ENCODE peak calls at places on chromosome 10, in nine cellular contexts. C, X, V, H, O, T, W, U and E are unnamed samples.

GRCh38 chr10:86684305-86684704 is 16.0 kb downstream of the LDB3 start:
- DNase-seq in C (no peak), X (no peak), V (no peak), H (peak), O (peak), T (peak), W (no peak), U (no peak), E (no peak)

GRCh38 chr10:29598861-29599311 is 35.9 kb downstream of the SVIL start:
- DNase-seq in C (peak), X (no peak), V (no peak), H (no peak), O (peak), T (peak), W (peak), U (no peak), E (peak)

GRCh38 chr10:5142199-5142598 is 42.8 kb downstream of the AKR1C8 start:
- DNase-seq in C (no peak), X (no peak), V (no peak), H (no peak), O (no peak), T (no peak), W (no peak), U (no peak), E (no peak)

GRCh38 chr10:31126593-31126992 is 94.9 kb upstream of the ZNF438 start:
- DNase-seq in C (no peak), X (no peak), V (no peak), H (no peak), O (peak), T (no peak), W (no peak), U (no peak), E (no peak)

GRCh38 chr10:131195552-131196159 is 115.9 kb downstream of the TCERG1L start:
- DNase-seq in C (no peak), X (no peak), V (no peak), H (no peak), O (no peak), T (no peak), W (no peak), U (no peak), E (no peak)

GRCh38 chr10:28375399-28376354 is 72.8 kb upstream of the MPP7 start:
- DNase-seq in C (peak), X (no peak), V (no peak), H (no peak), O (peak), T (peak), W (peak), U (peak), E (peak)

GRCh38 chr10:60114765-60115586 is 208.6 kb upstream of the CCDC6 start:
- DNase-seq in C (peak), X (peak), V (no peak), H (no peak), O (peak), T (peak), W (peak), U (peak), E (peak)

GRCh38 chr10:70901276-70901878 is 13.0 kb upstream of the PCBD1 start:
- DNase-seq in C (no peak), X (no peak), V (no peak), H (no peak), O (no peak), T (no peak), W (no peak), U (no peak), E (no peak)

GRCh38 chr10:97234403-97234802 is 48.6 kb upstream of the SLIT1 start:
- DNase-seq in C (peak), X (peak), V (no peak), H (no peak), O (peak), T (peak), W (peak), U (no peak), E (peak)

GRCh38 chr10:133127291-133128125 is 32.5 kb upstream of the KNDC1 start:
- DNase-seq in C (no peak), X (peak), V (no peak), H (peak), O (no peak), T (no peak), W (no peak), U (no peak), E (no peak)

GRCh38 chr10:132716691-132717490 is 69.1 kb downstream of the NKX6-2 start:
- DNase-seq in C (no peak), X (no peak), V (no peak), H (peak), O (no peak), T (no peak), W (no peak), U (no peak), E (no peak)

GRCh38 chr10:43585046-43585445 is 10.6 kb upstream of the ZNF239 start:
- DNase-seq in C (no peak), X (no peak), V (no peak), H (no peak), O (peak), T (no peak), W (no peak), U (no peak), E (no peak)

GRCh38 chr10:93813507-93814465 is 56.0 kb downstream of the LGI1 start:
- DNase-seq in C (peak), X (peak), V (peak), H (peak), O (peak), T (peak), W (peak), U (no peak), E (peak)

GRCh38 chr10:70513848-70514309 is 35.3 kb downstream of the PALD1 start:
- DNase-seq in C (no peak), X (peak), V (no peak), H (no peak), O (no peak), T (no peak), W (no peak), U (no peak), E (no peak)

GRCh38 chr10:70851597-70852475 is 36.1 kb downstream of the SGPL1 start:
- DNase-seq in C (no peak), X (no peak), V (no peak), H (no peak), O (no peak), T (no peak), W (no peak), U (no peak), E (no peak)

GRCh38 chr10:3419719-3420495 is 247.3 kb upstream of the PITRM1 start:
- DNase-seq in C (no peak), X (no peak), V (no peak), H (no peak), O (no peak), T (no peak), W (no peak), U (no peak), E (no peak)

GRCh38 chr10:78945838-78946237 is 122.9 kb upstream of the ZMIZ1 start:
- DNase-seq in C (no peak), X (no peak), V (no peak), H (no peak), O (no peak), T (no peak), W (no peak), U (no peak), E (no peak)

GRCh38 chr10:74400186-74400585 is 249.2 kb downstream of the ADK start:
- DNase-seq in C (no peak), X (no peak), V (no peak), H (no peak), O (no peak), T (no peak), W (no peak), U (no peak), E (no peak)

GRCh38 chr10:80207768-80208385 is 2.5 kb upstream of the ANXA11 start:
- DNase-seq in C (no peak), X (no peak), V (no peak), H (no peak), O (no peak), T (no peak), W (no peak), U (no peak), E (no peak)

GRCh38 chr10:88389456-88389855 is 193.7 kb downstream of the RNLS start:
- DNase-seq in C (peak), X (peak), V (no peak), H (no peak), O (peak), T (peak), W (no peak), U (no peak), E (peak)

GRCh38 chr10:3728563-3728962 is 56.4 kb downstream of the KLF6 start:
- DNase-seq in C (no peak), X (no peak), V (no peak), H (no peak), O (no peak), T (no peak), W (no peak), U (no peak), E (no peak)

GRCh38 chr10:80472234-80473095 is 18.4 kb downstream of the TSPAN14 start:
- DNase-seq in C (peak), X (peak), V (no peak), H (no peak), O (peak), T (peak), W (peak), U (no peak), E (peak)

GRCh38 chr10:15789793-15790525 is 70.2 kb upstream of the ITGA8 start:
- DNase-seq in C (peak), X (no peak), V (no peak), H (no peak), O (peak), T (peak), W (peak), U (peak), E (peak)

GRCh38 chr10:13950543-13950939 is 363.8 kb downstream of the PRPF18 start:
- DNase-seq in C (no peak), X (no peak), V (no peak), H (no peak), O (no peak), T (no peak), W (no peak), U (no peak), E (no peak)

GRCh38 chr10:69406302-69406811 is 10.4 kb downstream of the TACR2 start:
- DNase-seq in C (no peak), X (no peak), V (no peak), H (no peak), O (no peak), T (no peak), W (no peak), U (no peak), E (peak)

GRCh38 chr10:116753759-116754158 is 11.4 kb upstream of the HSPA12A start:
- DNase-seq in C (no peak), X (no peak), V (no peak), H (no peak), O (peak), T (no peak), W (no peak), U (no peak), E (peak)

GRCh38 chr10:97117372-97117771 is 68.4 kb downstream of the SLIT1 start:
- DNase-seq in C (no peak), X (no peak), V (no peak), H (no peak), O (no peak), T (peak), W (no peak), U (no peak), E (peak)

GRCh38 chr10:11262210-11263038 is 244.8 kb downstream of the CELF2 start:
- DNase-seq in C (no peak), X (no peak), V (no peak), H (no peak), O (no peak), T (no peak), W (no peak), U (no peak), E (no peak)

GRCh38 chr10:114715171-114715670 is 57.1 kb upstream of the ABLIM1 start:
- DNase-seq in C (peak), X (no peak), V (no peak), H (no peak), O (peak), T (peak), W (peak), U (no peak), E (no peak)

GRCh38 chr10:22823109-22823508 is 104.7 kb upstream of the ARMC3 start:
- DNase-seq in C (peak), X (no peak), V (no peak), H (no peak), O (peak), T (peak), W (peak), U (no peak), E (peak)

GRCh38 chr10:117264776-117265175 is 23.9 kb downstream of the SLC18A2 start:
- DNase-seq in C (no peak), X (no peak), V (no peak), H (no peak), O (no peak), T (no peak), W (no peak), U (no peak), E (no peak)

GRCh38 chr10:69644658-69645295 is 14.7 kb downstream of the FAM241B start:
- DNase-seq in C (peak), X (no peak), V (peak), H (peak), O (peak), T (peak), W (peak), U (no peak), E (peak)

GRCh38 chr10:14674376-14675050 is 100.2 kb downstream of the FAM107B start:
- DNase-seq in C (no peak), X (no peak), V (no peak), H (no peak), O (no peak), T (no peak), W (no peak), U (no peak), E (no peak)

GRCh38 chr10:62992145-62992721 is 140.9 kb upstream of the NRBF2 start:
- DNase-seq in C (peak), X (peak), V (no peak), H (no peak), O (peak), T (peak), W (peak), U (no peak), E (peak)

GRCh38 chr10:124197301-124198148 is 104.1 kb upstream of the CHST15 start:
- DNase-seq in C (no peak), X (no peak), V (no peak), H (no peak), O (no peak), T (no peak), W (no peak), U (no peak), E (no peak)

GRCh38 chr10:104104418-104104817 is 17.6 kb upstream of the SFR1 start:
- DNase-seq in C (no peak), X (no peak), V (no peak), H (no peak), O (no peak), T (no peak), W (no peak), U (no peak), E (no peak)

GRCh38 chr10:57849726-57850357 is 417.9 kb downstream of the IPMK start:
- DNase-seq in C (peak), X (no peak), V (no peak), H (no peak), O (peak), T (peak), W (no peak), U (no peak), E (peak)
- TF ChIP-seq CTCF in C (peak), X (no peak), V (no peak), H (no peak), O (peak), T (no peak), W (no peak), U (no peak), E (peak)

DNA sequence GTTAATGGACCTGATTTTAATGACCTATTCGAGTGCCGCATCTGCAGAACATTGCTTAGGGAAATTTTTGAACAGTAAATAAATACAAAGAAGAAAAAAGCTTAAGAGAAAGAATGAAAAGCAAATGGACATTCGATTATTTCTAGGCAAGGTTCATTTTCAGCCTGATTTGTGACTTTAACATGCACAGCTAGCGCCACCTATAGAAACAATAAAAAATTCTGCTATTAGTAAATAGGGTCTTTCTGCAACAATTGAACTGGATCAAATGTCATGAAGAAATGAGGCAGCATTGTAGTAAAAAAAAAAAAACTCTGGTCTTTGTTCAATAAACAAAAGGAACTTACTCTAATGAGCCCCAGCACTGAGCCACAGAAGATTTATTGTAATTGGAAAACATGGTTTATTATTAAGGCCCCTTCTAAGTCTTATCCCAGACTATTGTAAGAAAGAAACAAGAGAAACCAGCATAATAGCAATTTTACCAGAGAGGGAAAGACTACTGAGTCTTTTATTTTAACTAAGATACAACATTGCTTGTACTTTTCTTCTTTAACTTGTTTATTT is 41.4 kb upstream of the GHITM start:
- DNase-seq in C (peak), X (no peak), V (no peak), H (no peak), O (peak), T (peak), W (no peak), U (no peak), E (peak)
- TF ChIP-seq CTCF in C (peak), X (peak), V (peak), H (peak), O (peak), T (peak), W (peak), U (peak), E (peak)

GRCh38 chr10:118838364-118838763 is 83.6 kb upstream of the CACUL1 start:
- DNase-seq in C (no peak), X (no peak), V (no peak), H (no peak), O (no peak), T (no peak), W (no peak), U (no peak), E (peak)

GRCh38 chr10:118840071-118840775 is 85.5 kb upstream of the CACUL1 start:
- DNase-seq in C (no peak), X (no peak), V (no peak), H (no peak), O (no peak), T (no peak), W (no peak), U (no peak), E (peak)

GRCh38 chr10:118839348-118839747 is 84.6 kb upstream of the CACUL1 start:
- DNase-seq in C (no peak), X (no peak), V (no peak), H (no peak), O (no peak), T (no peak), W (no peak), U (no peak), E (no peak)

GRCh38 chr10:118832242-118832651 is 77.5 kb upstream of the CACUL1 start:
- DNase-seq in C (no peak), X (no peak), V (no peak), H (peak), O (peak), T (peak), W (no peak), U (no peak), E (no peak)

GRCh38 chr10:118835682-118836326 is 81.0 kb upstream of the CACUL1 start:
- DNase-seq in C (no peak), X (no peak), V (no peak), H (no peak), O (no peak), T (no peak), W (peak), U (no peak), E (peak)
- TF ChIP-seq CTCF in C (no peak), X (no peak), V (no peak), H (no peak), O (no peak), T (no peak), W (no peak), U (no peak), E (peak)

DNA sequence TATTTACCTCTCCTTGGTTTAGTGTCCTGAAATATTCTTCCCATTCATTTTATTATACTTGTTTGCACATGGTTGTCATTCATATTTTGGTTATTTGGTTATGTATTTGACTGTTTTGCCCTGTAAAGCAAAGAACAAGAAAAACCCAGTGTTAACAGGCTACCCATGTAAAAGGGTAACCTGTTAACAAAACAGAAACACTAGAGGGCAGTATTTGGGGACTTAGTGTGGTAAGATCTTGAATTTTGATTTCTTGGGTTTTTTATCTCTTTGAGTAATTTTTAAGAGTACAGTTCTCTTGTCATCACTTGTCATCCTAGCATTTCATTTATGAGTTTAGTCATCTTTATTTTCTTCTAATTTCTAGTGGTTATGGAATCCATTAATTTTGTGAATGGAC is 51.3 kb downstream of the POLL start:
- DNase-seq in C (no peak), X (peak), V (no peak), H (no peak), O (peak), T (peak), W (no peak), U (no peak), E (peak)
- TF ChIP-seq CTCF in C (peak), X (peak), V (peak), H (peak), O (peak), T (no peak), W (peak), U (no peak), E (peak)

GRCh38 chr10:95196053-95196452 is 2.0 kb downstream of the ACSM6 start:
- DNase-seq in C (no peak), X (no peak), V (no peak), H (no peak), O (peak), T (no peak), W (peak), U (no peak), E (no peak)

GRCh38 chr10:95201736-95202135 is 7.7 kb downstream of the ACSM6 start:
- DNase-seq in C (no peak), X (no peak), V (no peak), H (no peak), O (peak), T (peak), W (peak), U (no peak), E (peak)
- TF ChIP-seq CTCF in C (peak), X (no peak), V (no peak), H (no peak), O (peak), T (peak), W (peak), U (peak), E (peak)

GRCh38 chr10:122461729-122462532 is 578 bp downstream of the HTRA1 start:
- DNase-seq in C (no peak), X (no peak), V (no peak), H (peak), O (no peak), T (no peak), W (no peak), U (no peak), E (no peak)
- TF ChIP-seq CTCF in C (no peak), X (no peak), V (no peak), H (no peak), O (no peak), T (no peak), W (no peak), U (no peak), E (no peak)

GRCh38 chr10:21649441-21649872 is 115.4 kb downstream of the MLLT10 start:
- DNase-seq in C (peak), X (no peak), V (no peak), H (no peak), O (no peak), T (no peak), W (no peak), U (no peak), E (peak)

GRCh38 chr10:21655687-21656086 is 121.7 kb downstream of the MLLT10 start:
- DNase-seq in C (no peak), X (no peak), V (no peak), H (no peak), O (no peak), T (no peak), W (no peak), U (no peak), E (no peak)

GRCh38 chr10:21648040-21648439 is 114.0 kb downstream of the MLLT10 start:
- DNase-seq in C (no peak), X (no peak), V (no peak), H (no peak), O (no peak), T (no peak), W (no peak), U (no peak), E (no peak)

DNA sequence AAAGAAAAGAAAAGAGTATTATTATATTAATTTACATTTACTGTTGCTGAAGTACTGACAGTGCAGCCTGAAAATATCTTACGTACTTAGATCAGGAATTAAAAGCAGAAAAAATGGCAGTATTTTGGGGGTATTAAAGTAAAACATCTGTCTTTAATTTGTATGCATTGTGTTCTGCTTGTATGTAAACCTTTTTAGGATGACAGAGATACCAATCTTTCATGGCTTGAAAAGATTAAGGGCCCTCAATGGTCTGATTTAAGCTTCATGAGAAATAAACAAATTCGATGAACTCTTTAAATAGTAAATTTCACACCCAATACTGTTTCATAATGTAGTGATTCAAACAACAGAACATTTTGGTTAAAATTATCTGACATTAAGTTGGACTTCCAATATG is 116.3 kb downstream of the MLLT10 start:
- DNase-seq in C (no peak), X (no peak), V (no peak), H (no peak), O (no peak), T (no peak), W (no peak), U (no peak), E (no peak)
- TF ChIP-seq CTCF in C (no peak), X (no peak), V (no peak), H (no peak), O (no peak), T (no peak), W (no peak), U (no peak), E (no peak)